ENCODE peak calls at places on chromosomes 3 and 15, in six cellular contexts. X is hepatocyte, D is GM23338, U is neural progenitor cell, Z is HCT116, I is MM.1S. N is an unnamed sample.
A peak's percentile ranks its signal among the peaks of the same experiment; 100 is the strongest.

GRCh38 chr3:169362261-169362660 is 301.3 kb downstream of the MECOM start:
- DNase-seq in X (peak; percentile 10), D (no peak), U (no peak), Z (no peak), I (no peak), N (no peak)

GRCh38 chr3:14524311-14524711 is 15.8 kb downstream of the GRIP2 start:
- DNase-seq in X (no peak), D (no peak), U (no peak), Z (no peak), I (no peak), N (no peak)

GRCh38 chr3:27354588-27355203 is 14.5 kb downstream of the NEK10 start:
- DNase-seq in X (no peak), D (peak; percentile 32), U (peak; percentile 50), Z (no peak), I (no peak), N (no peak)

GRCh38 chr3:108757404-108757982 is at the start of gene RETNLB:
- DNase-seq in X (peak; percentile 10), D (no peak), U (no peak), Z (no peak), I (no peak), N (no peak)

GRCh38 chr3:190566043-190566933 is 52.4 kb downstream of the IL1RAP start:
- DNase-seq in X (peak; percentile 93), D (peak; percentile 24), U (no peak), Z (peak; percentile 98), I (no peak), N (peak; percentile 99)

GRCh38 chr3:89049119-89049518 is 58.3 kb upstream of the EPHA3 start:
- DNase-seq in X (no peak), D (peak; percentile 83), U (peak; percentile 39), Z (no peak), I (no peak), N (no peak)

GRCh38 chr3:27454914-27455313 is 29.3 kb downstream of the SLC4A7 start:
- DNase-seq in X (no peak), D (no peak), U (no peak), Z (no peak), I (no peak), N (peak; percentile 50)

GRCh38 chr15:96340348-96340610 is 9.8 kb downstream of the NR2F2 start:
- DNase-seq in X (no peak), D (no peak), U (peak; percentile 88), Z (no peak), I (no peak), N (no peak)

GRCh38 chr15:78018968-78019644 is 58.4 kb downstream of the TBC1D2B start:
- DNase-seq in X (no peak), D (no peak), U (no peak), Z (no peak), I (no peak), N (no peak)

GRCh38 chr15:70492240-70493177 is 270.8 kb downstream of the UACA start:
- DNase-seq in X (peak; percentile 66), D (peak; percentile 19), U (no peak), Z (no peak), I (peak; percentile 96), N (peak; percentile 94)

GRCh38 chr3:138493804-138494606 is 59.6 kb downstream of the ESYT3 start:
- DNase-seq in X (no peak), D (no peak), U (no peak), Z (no peak), I (no peak), N (peak; percentile 90)

GRCh38 chr15:75061272-75061671 is 37.9 kb downstream of the PPCDC start:
- DNase-seq in X (no peak), D (no peak), U (no peak), Z (no peak), I (peak; percentile 87), N (peak; percentile 71)
- H3K4me2 ChIP-seq in X (no peak overlapping the region), D (no peak overlapping the region), U (no peak overlapping the region), Z (no peak overlapping the region), I (peak overlapping the region; percentile 42), N (no peak overlapping the region)

GRCh38 chr3:173614528-173614927 is 217.0 kb downstream of the NLGN1 start:
- DNase-seq in X (no peak), D (no peak), U (no peak), Z (no peak), I (no peak), N (no peak)
- TF ChIP-seq EZH2 in X (no peak), D (no peak), U (no peak), Z (no peak), I (no peak), N (no peak)

DNA sequence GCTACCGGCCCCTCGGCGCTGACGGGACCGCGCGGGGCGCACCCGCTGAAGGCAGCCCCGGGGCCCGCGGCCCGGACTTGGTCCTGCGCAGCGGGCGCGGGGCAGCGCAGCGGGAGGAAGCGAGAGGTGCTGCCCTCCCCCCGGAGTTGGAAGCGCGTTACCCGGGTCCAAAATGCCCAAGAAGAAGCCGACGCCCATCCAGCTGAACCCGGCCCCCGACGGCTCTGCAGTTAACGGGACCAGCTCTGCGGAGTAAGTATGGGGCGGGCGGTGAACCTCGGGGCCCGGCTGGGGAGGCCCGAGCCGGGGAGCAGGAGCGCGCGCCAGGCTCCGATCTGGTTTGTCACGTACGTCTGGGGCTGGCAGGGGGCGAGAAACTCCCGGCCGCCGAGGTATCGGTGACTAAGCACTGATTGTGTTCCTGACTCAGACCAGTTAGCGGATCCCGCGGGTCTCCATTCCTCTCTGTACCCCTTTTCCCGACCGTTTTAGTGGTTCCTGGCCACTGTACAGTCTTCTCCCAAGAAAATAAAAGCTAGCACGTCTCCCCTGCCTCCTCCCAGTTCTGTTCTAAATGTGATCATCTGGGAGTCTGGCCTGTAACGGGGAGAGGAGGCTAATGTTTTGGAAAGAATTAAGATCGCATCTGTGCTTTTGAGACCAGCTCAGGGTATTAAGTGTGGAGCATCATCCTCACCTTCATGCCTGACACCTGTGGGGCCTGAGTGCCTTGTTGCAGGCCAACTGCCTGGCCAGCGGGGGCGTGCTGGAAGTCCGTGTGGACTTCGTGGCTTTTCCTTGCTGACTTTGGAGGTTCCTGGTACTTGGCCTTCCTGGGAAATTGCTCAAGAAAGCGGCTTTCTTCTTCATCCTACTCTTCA is 704 bp downstream of the MAP2K1 start:
- DNase-seq in X (peak; percentile 86), D (peak; percentile 62), U (peak; percentile 78), Z (no peak), I (peak; percentile 49), N (peak; percentile 89)
- TF ChIP-seq EZH2phosphoT487 in X (no peak), D (no peak), U (no peak), Z (no peak), I (no peak), N (no peak)

DNA sequence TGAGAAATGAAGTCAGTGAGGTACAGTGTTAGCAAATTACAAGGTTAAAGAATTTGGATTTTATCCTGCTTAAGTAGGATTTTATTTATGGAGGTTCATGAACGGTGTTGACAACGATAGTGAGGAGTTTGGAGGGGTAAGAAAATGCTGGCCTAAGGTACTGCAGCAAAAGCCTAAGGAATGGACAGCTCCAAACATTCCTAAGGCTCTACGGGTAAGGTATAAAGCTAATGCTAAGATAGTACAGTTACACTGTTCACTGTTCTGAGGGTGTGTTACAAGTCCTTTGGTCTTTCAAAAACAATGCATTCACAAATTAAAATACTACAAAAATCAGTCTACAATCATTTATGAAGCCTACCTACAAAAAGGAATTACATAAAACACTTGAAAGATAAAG is 7.3 kb downstream of the MTMR10 start:
- DNase-seq in X (no peak), D (no peak), U (no peak), Z (no peak), I (no peak), N (peak; percentile 2)
- H3K4me2 ChIP-seq in X (no peak overlapping the region), D (no peak overlapping the region), U (no peak overlapping the region), Z (no peak overlapping the region), I (no peak overlapping the region), N (no peak overlapping the region)

DNA sequence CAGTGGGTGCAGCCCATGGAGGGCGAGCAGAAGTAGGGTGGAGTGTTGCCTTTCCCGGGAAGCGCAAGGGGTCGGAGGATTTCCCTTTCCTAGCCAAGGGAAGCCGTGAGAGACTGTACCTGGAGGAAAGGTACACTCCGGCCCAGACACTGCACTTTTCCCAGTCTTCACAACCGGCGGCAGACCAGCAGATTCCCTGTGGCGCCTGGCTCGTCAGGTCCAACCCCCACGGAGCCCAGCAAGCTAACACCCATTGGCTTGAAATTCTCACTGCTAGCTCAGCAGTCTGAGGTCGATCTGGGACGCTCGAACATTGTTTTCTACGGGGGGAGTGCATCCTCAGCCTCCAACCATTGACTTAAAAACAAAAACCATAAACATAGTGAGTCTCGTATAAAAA is 26.5 kb downstream of the CCNB2 start:
- DNase-seq in X (no peak), D (no peak), U (no peak), Z (no peak), I (no peak), N (no peak)
- TF ChIP-seq EZH2 in X (no peak), D (no peak), U (no peak), Z (no peak), I (no peak), N (no peak)

DNA sequence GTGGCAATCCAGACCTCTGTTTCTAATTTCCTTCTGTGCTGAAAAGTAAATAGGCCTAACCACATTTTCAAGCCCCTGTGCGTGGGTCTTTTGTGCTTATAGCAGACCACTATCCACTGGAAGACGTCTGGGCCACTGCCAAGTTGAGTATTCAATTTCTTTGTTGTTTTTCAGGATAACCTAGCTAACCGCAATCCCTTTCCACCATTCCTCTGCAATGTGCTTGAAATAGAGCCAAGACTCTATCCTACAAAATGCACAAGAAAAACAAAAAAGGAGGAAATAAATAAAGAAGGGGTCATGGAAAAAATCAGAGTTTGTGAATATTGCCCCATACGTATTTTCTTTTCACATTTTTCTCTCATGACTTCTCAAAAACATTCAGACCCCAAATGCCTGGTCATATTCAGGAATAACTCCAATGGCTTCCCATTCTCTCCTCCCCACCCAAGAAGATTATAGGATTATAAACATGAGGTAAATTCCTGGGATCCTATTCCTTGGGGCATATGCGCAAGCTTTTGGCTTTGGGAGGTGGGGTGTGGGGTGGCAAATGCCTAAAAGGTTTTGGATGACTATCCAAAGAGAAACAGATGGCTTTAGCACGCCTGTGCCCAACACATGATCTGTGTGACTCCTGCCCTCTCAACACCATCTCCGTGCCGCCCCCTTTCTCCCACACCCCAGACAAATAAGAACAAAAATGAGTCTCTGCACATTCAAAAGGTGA is 217.9 kb upstream of the THBS1 start:
- DNase-seq in X (peak; percentile 41), D (no peak), U (no peak), Z (no peak), I (no peak), N (peak; percentile 90)
- TF ChIP-seq EZH2phosphoT487 in X (peak; percentile 45), D (no peak), U (no peak), Z (no peak), I (no peak), N (peak; percentile 63)

GRCh38 chr15:39587910-39588530 is 7.1 kb downstream of the THBS1 start:
- DNase-seq in X (no peak), D (no peak), U (no peak), Z (no peak), I (no peak), N (peak; percentile 64)
- H3K4me2 ChIP-seq in X (no peak overlapping the region), D (no peak overlapping the region), U (no peak overlapping the region), Z (no peak overlapping the region), I (no peak overlapping the region), N (peak overlapping the region; percentile 75)

GRCh38 chr3:186044973-186045372 is 63.9 kb downstream of the ETV5 start:
- DNase-seq in X (no peak), D (peak; percentile 41), U (peak; percentile 88), Z (no peak), I (no peak), N (no peak)

GRCh38 chr3:186046838-186047237 is 62.1 kb downstream of the ETV5 start:
- DNase-seq in X (no peak), D (no peak), U (no peak), Z (no peak), I (no peak), N (no peak)

GRCh38 chr3:186044427-186044826 is 64.5 kb downstream of the ETV5 start:
- DNase-seq in X (no peak), D (no peak), U (peak; percentile 14), Z (no peak), I (no peak), N (no peak)

GRCh38 chr3:186042036-186042435 is 66.9 kb downstream of the ETV5 start:
- DNase-seq in X (no peak), D (no peak), U (no peak), Z (no peak), I (no peak), N (no peak)

GRCh38 chr3:186042521-186043202 is 66.2 kb downstream of the ETV5 start:
- DNase-seq in X (no peak), D (no peak), U (no peak), Z (no peak), I (no peak), N (no peak)
- TF ChIP-seq EZH2 in X (no peak), D (no peak), U (no peak), Z (no peak), I (no peak), N (no peak)